ENCODE peak calls at places on chromosome 2, in four cellular contexts. U is NCI-H1092 treated with DMSO at 0.1 percent for 48 hours, O is astrocyte of the hippocampus, Z is GM13977. C is an unnamed sample.

GRCh38 chr2:132943829-132944228 is 273.8 kb upstream of the LYPD1 start:
- DNase-seq in U (no peak), O (peak), Z (no peak), C (no peak)

GRCh38 chr2:74025971-74026612 is 41.4 kb downstream of the TET3 start:
- DNase-seq in U (no peak), O (no peak), Z (no peak), C (no peak)

GRCh38 chr2:220228310-220229006 is 601.0 kb downstream of the SLC4A3 start:
- DNase-seq in U (no peak), O (peak), Z (no peak), C (no peak)

GRCh38 chr2:9971105-9971818 is 19.8 kb downstream of the GRHL1 start:
- DNase-seq in U (no peak), O (no peak), Z (no peak), C (no peak)

GRCh38 chr2:154992826-154993225 is 294.3 kb downstream of the KCNJ3 start:
- DNase-seq in U (no peak), O (no peak), Z (no peak), C (no peak)

GRCh38 chr2:2244508-2244907 is 86.6 kb downstream of the MYT1L start:
- DNase-seq in U (peak), O (no peak), Z (no peak), C (no peak)

GRCh38 chr2:101197215-101197745 is 46.1 kb upstream of the TBC1D8 start:
- DNase-seq in U (no peak), O (no peak), Z (no peak), C (no peak)

GRCh38 chr2:232477751-232478510 is 9.7 kb downstream of the ECEL1 start:
- DNase-seq in U (no peak), O (no peak), Z (no peak), C (no peak)

GRCh38 chr2:2950403-2950952 is 427.1 kb downstream of the EIPR1 start:
- DNase-seq in U (peak), O (no peak), Z (no peak), C (peak)

GRCh38 chr2:30346475-30347169 is 100.4 kb upstream of the LCLAT1 start:
- DNase-seq in U (no peak), O (peak), Z (no peak), C (no peak)

GRCh38 chr2:71556811-71557210 is 103.5 kb downstream of the DYSF start:
- DNase-seq in U (no peak), O (no peak), Z (no peak), C (no peak)

GRCh38 chr2:46828491-46829239 is 86.9 kb downstream of the MCFD2 start:
- DNase-seq in U (no peak), O (no peak), Z (no peak), C (no peak)

GRCh38 chr2:64336171-64336570 is 117.8 kb upstream of the LGALSL start:
- DNase-seq in U (no peak), O (no peak), Z (no peak), C (no peak)

GRCh38 chr2:120961396-120961795 is 225.7 kb downstream of the GLI2 start:
- DNase-seq in U (no peak), O (no peak), Z (no peak), C (no peak)

GRCh38 chr2:218326315-218326714 is 30.3 kb upstream of the CATIP start:
- DNase-seq in U (no peak), O (no peak), Z (no peak), C (no peak)

GRCh38 chr2:12169721-12170120 is 423.3 kb downstream of the LPIN1 start:
- DNase-seq in U (no peak), O (peak), Z (no peak), C (no peak)

GRCh38 chr2:100246163-100247145 is 75.8 kb downstream of the LONRF2 start:
- DNase-seq in U (no peak), O (no peak), Z (no peak), C (no peak)

GRCh38 chr2:64276417-64277095 is 132.3 kb upstream of the PELI1 start:
- DNase-seq in U (no peak), O (peak), Z (no peak), C (no peak)